ENCODE peak calls at places on chromosome 7, in four cellular contexts. I is prostate gland, U is thoracic aorta, P is transverse colon. A is an unnamed sample. For H3K4me1 and H3K36me3, the result is how much of the 10 kb centered on the place peaks cover.

GRCh38 chr7:76108540-76109233 is 60.8 kb downstream of the MDH2 start:
- DNase-seq in I (peak), U (no peak), P (peak), A (peak)

GRCh38 chr7:27205325-27206280 is 5.7 kb upstream of the HOXA13 start:
- DNase-seq in I (no peak), U (no peak), P (no peak), A (no peak)

GRCh38 chr7:105010538-105011523 is 3.2 kb upstream of the KMT2E start:
- DNase-seq in I (no peak), U (no peak), P (no peak), A (no peak)

GRCh38 chr7:22499044-22499443 is 944 bp downstream of the STEAP1B start:
- DNase-seq in I (no peak), U (no peak), P (no peak), A (no peak)

GRCh38 chr7:138705122-138705521 is 4.0 kb upstream of the SVOPL start:
- DNase-seq in I (no peak), U (no peak), P (no peak), A (no peak)

GRCh38 chr7:80089341-80089740 is 45.3 kb upstream of the GNAI1 start:
- DNase-seq in I (no peak), U (no peak), P (no peak), A (no peak)

GRCh38 chr7:88401009-88401623 is 94.4 kb upstream of the STEAP4 start:
- DNase-seq in I (no peak), U (no peak), P (no peak), A (no peak)

GRCh38 chr7:47474211-47474936 is 107.5 kb downstream of the TNS3 start:
- DNase-seq in I (no peak), U (no peak), P (no peak), A (no peak)

GRCh38 chr7:129556607-129557120 is 54.3 kb downstream of the SMKR1 start:
- DNase-seq in I (no peak), U (no peak), P (no peak), A (no peak)

GRCh38 chr7:116522247-116522646 is 2.6 kb upstream of the CAV1 start:
- DNase-seq in I (no peak), U (no peak), P (no peak), A (no peak)

GRCh38 chr7:108083980-108084379 is 46.2 kb downstream of the LAMB4 start:
- DNase-seq in I (no peak), U (no peak), P (no peak), A (no peak)

GRCh38 chr7:19707240-19707639 is 1.6 kb downstream of the POLR1F start:
- DNase-seq in I (no peak), U (no peak), P (no peak), A (no peak)

GRCh38 chr7:129503725-129504124 is 1.4 kb downstream of the SMKR1 start:
- DNase-seq in I (no peak), U (no peak), P (no peak), A (no peak)

GRCh38 chr7:98970805-98971204 is 92.5 kb downstream of the TRRAP start:
- DNase-seq in I (no peak), U (no peak), P (no peak), A (no peak)

GRCh38 chr7:44959433-44959951 is 19.3 kb downstream of the MYO1G start:
- DNase-seq in I (no peak), U (no peak), P (no peak), A (no peak)

GRCh38 chr7:100013328-100013676 is 2.1 kb upstream of the ZKSCAN1 start:
- DNase-seq in I (no peak), U (no peak), P (no peak), A (no peak)

GRCh38 chr7:123770378-123770777 is 21.6 kb upstream of the WASL start:
- DNase-seq in I (no peak), U (no peak), P (no peak), A (no peak)

GRCh38 chr7:23184709-23185354 is 3.0 kb downstream of the NUP42 start:
- DNase-seq in I (peak), U (no peak), P (peak), A (no peak)

GRCh38 chr7:110373514-110374258 is 717.2 kb upstream of the LRRN3 start:
- DNase-seq in I (no peak), U (no peak), P (no peak), A (peak)

GRCh38 chr7:43199333-43199732 is 86.9 kb downstream of the HECW1 start:
- DNase-seq in I (no peak), U (no peak), P (no peak), A (no peak)

GRCh38 chr7:85806321-85806720 is 619.5 kb upstream of the SEMA3D start:
- DNase-seq in I (no peak), U (no peak), P (no peak), A (no peak)
- TF ChIP-seq CTCF in I (no peak), U (no peak), P (no peak), A (no peak)

DNA sequence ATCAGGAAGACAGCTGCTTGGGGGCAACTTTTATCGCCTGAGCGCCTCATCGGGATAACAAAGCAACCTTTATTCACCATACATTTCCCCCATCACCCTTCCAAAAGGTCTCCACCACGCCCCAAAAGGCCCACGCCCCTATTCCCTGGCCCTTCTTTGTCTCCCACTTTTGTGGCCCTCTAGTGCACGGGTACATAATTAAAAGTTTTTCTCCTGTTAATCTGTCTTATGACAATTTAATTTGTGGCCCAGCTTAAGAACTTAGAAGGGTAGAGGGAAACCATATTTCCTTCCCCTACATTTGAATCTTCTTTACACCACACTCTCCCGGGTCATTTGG is 643 bp downstream of the RP9 start:
- DNase-seq in I (no peak), U (no peak), P (peak), A (no peak)
- H3K4me1 ChIP-seq in I (under half), U (under half), P (under half), A (under half)

GRCh38 chr7:2232766-2233520 is at the start of gene MAD1L1:
- DNase-seq in I (peak), U (peak), P (peak), A (peak)
- H3K36me3 ChIP-seq in I (under half), U (under half), P (under half), A (under half)

DNA sequence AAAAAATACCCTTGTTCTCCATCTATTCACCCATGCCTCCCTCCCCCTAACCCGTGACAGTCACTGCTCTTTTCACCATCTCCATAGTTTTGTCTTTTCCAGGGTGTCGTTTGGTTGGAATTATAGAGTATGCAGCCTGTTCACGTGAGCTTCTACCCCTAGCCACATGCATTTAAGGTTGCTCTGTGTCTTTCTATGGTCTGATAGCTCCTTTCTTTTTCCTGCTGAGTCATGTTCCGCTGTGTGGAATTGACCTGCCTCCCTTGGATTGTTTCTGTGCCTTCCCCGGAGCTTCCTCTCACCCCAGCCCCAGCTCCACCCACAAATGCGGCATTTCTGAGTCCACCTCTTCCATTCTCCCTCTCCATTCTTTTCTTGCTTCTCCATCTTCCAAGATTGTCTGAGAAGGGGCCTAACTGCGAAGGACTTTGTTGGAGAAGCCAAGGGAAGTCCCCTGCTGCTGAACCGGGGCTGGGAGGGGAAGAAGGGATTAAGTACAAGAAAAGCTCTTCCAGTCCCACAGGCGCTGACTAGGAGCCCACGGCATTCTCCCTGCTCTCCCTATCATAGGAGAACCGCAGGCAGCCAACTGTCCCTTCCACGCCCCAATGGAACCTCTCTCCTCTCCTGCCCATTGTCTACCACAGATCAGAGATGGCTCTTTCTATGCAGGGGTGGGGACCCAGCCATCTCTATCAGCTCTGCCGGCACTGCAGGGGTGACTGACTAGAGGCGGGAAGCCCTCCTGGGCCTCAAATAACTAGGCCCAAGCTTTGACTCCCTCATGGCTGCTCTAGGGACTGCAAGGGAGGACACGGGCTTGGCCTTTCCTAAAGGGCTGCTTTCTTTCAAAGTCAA is 87.5 kb upstream of the ANLN start:
- DNase-seq in I (no peak), U (no peak), P (no peak), A (no peak)
- TF ChIP-seq CTCF in I (no peak), U (no peak), P (no peak), A (no peak)

GRCh38 chr7:7919449-7919945 is 49.1 kb upstream of the GLCCI1 start:
- DNase-seq in I (no peak), U (no peak), P (no peak), A (no peak)
- H3K4me1 ChIP-seq in I (under half), U (under half), P (under half), A (under half)

GRCh38 chr7:50352282-50352681 is 47.8 kb downstream of the IKZF1 start:
- DNase-seq in I (no peak), U (no peak), P (no peak), A (no peak)

GRCh38 chr7:50355817-50356178 is 51.3 kb downstream of the IKZF1 start:
- DNase-seq in I (no peak), U (no peak), P (no peak), A (no peak)

GRCh38 chr7:50351267-50351666 is 46.8 kb downstream of the IKZF1 start:
- DNase-seq in I (no peak), U (no peak), P (no peak), A (no peak)

GRCh38 chr7:50353894-50354595 is 49.5 kb downstream of the IKZF1 start:
- DNase-seq in I (no peak), U (no peak), P (no peak), A (no peak)

GRCh38 chr7:50353201-50353600 is 48.7 kb downstream of the IKZF1 start:
- DNase-seq in I (no peak), U (no peak), P (no peak), A (no peak)
- H3K36me3 ChIP-seq in I (under half), U (under half), P (under half), A (under half)

GRCh38 chr7:1193593-1194424 is 33.8 kb upstream of the ZFAND2A start:
- DNase-seq in I (peak), U (no peak), P (peak), A (peak)
- TF ChIP-seq CTCF in I (peak), U (peak), P (peak), A (peak)

GRCh38 chr7:101996131-101996691 is 178.8 kb downstream of the CUX1 start:
- DNase-seq in I (no peak), U (no peak), P (no peak), A (no peak)

GRCh38 chr7:101993311-101993710 is 175.9 kb downstream of the CUX1 start:
- DNase-seq in I (no peak), U (no peak), P (no peak), A (no peak)

GRCh38 chr7:101998029-101998903 is 180.8 kb downstream of the CUX1 start:
- DNase-seq in I (no peak), U (no peak), P (no peak), A (no peak)

GRCh38 chr7:101996876-101997275 is 179.4 kb downstream of the CUX1 start:
- DNase-seq in I (no peak), U (no peak), P (no peak), A (no peak)

DNA sequence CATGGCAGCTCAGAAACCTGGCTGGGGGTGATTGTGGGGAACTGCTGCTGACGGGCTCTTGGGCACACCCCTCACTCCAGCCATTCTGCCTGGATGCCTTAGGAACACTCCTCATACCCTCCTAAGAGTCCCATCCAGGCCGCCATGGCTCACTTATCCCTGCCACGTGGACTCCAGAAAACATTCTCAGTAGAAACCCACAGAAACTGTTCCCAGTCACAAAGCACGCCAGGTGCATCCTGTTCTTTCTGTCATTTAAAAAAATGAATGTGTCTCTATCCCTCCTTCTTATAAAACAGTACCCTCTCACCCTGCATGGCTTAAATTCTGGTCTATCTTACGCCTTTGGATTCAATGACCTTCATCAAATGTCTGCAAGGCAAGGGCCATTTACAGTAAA is 177.7 kb downstream of the CUX1 start:
- DNase-seq in I (no peak), U (no peak), P (peak), A (no peak)
- H3K4me1 ChIP-seq in I (under half), U (under half), P (under half), A (under half)

GRCh38 chr7:151468214-151469023 is 28.5 kb upstream of the CRYGN start:
- DNase-seq in I (no peak), U (no peak), P (no peak), A (no peak)
- H3K36me3 ChIP-seq in I (under half), U (half or more), P (under half), A (under half)

GRCh38 chr7:67309764-67310548 is 313.3 kb downstream of the TYW1 start:
- DNase-seq in I (no peak), U (no peak), P (no peak), A (no peak)
- TF ChIP-seq CTCF in I (no peak), U (no peak), P (no peak), A (no peak)

A was measured in thyroid gland.